ENCODE peak calls at places on chromosomes 16 and 17, in six cellular contexts. D is NCI-H446 treated with DMSO at 0.1 percent for 48 hours; U is A549; L is T1000; Y is GM12891; O is activated effector memory CD4-positive, alpha-beta T cell treated with anti-CD3 and anti-CD28 coated beads, Interleukin-2, amount 50 U/mL, for 16 hours. T is an unnamed sample.

GRCh38 chr16:66728117-66728787 is 23.2 kb downstream of the DYNC1LI2 start:
- DNase-seq in O (no peak), D (peak; percentile 43), Y (no peak), U (peak; percentile 66), L (no peak), T (no peak)

GRCh38 chr17:38868095-38868967 is 1.5 kb upstream of the LASP1 start:
- DNase-seq in Y (no peak), L (no peak), U (peak; percentile 71), D (no peak), O (no peak), T (no peak)

GRCh38 chr16:88383401-88384221 is 852 bp downstream of the ZNF469 start:
- DNase-seq in Y (no peak), U (peak; percentile 72), D (no peak), L (peak; percentile 20), O (no peak), T (peak; percentile 80)

GRCh38 chr17:68398731-68399637 is 58.3 kb downstream of the WIPI1 start:
- DNase-seq in O (peak; percentile 63), L (peak; percentile 36), D (no peak), Y (peak; percentile 53), U (peak; percentile 82), T (peak; percentile 80)

GRCh38 chr16:17515421-17516210 is 44.9 kb upstream of the XYLT1 start:
- DNase-seq in U (peak; percentile 20), Y (no peak), D (no peak), O (no peak), L (no peak), T (no peak)

GRCh38 chr17:44159519-44160210 is 10.8 kb upstream of the ASB16 start:
- DNase-seq in O (peak; percentile 86), U (no peak), Y (no peak), L (no peak), D (no peak), T (no peak)

GRCh38 chr16:1181715-1182671 is 29.1 kb downstream of the CACNA1H start:
- DNase-seq in L (peak; percentile 60), O (no peak), Y (no peak), U (peak; percentile 83), D (no peak), T (no peak)

GRCh38 chr17:35010093-35010492 is 29.8 kb downstream of the LIG3 start:
- DNase-seq in L (no peak), Y (no peak), D (no peak), U (no peak), O (no peak), T (no peak)

GRCh38 chr17:69717819-69718218 is 303.3 kb downstream of the MAP2K6 start:
- DNase-seq in U (no peak), Y (no peak), O (no peak), D (no peak), L (no peak), T (no peak)

GRCh38 chr17:6623941-6624340 is 16.6 kb downstream of the KIAA0753 start:
- DNase-seq in U (no peak), O (no peak), L (no peak), D (no peak), Y (no peak), T (no peak)

GRCh38 chr17:8121531-8122390 is 2.1 kb downstream of the HES7 start:
- DNase-seq in Y (no peak), U (peak; percentile 92), O (peak; percentile 77), D (no peak), L (peak; percentile 52), T (peak; percentile 87)

GRCh38 chr16:49932943-49933342 is 77.0 kb upstream of the ZNF423 start:
- DNase-seq in U (no peak), Y (no peak), L (no peak), O (peak; percentile 24), D (peak; percentile 18), T (peak; percentile 2)

GRCh38 chr17:75346906-75347305 is 57.7 kb upstream of the SLC25A19 start:
- DNase-seq in D (no peak), O (no peak), L (no peak), Y (no peak), U (no peak), T (no peak)

GRCh38 chr16:14494396-14494795 is 135.7 kb downstream of the PARN start:
- DNase-seq in O (no peak), U (peak; percentile 37), L (no peak), Y (no peak), D (no peak), T (no peak)

GRCh38 chr17:64053101-64053500 is 32.7 kb upstream of the ICAM2 start:
- DNase-seq in D (no peak), U (no peak), O (no peak), Y (no peak), L (no peak), T (no peak)

GRCh38 chr17:29347831-29348281 is 42.3 kb upstream of the TAOK1 start:
- DNase-seq in L (no peak), U (no peak), D (no peak), O (no peak), Y (no peak), T (no peak)

GRCh38 chr16:1414532-1415265 is at the start of gene UNKL:
- DNase-seq in D (no peak), O (peak; percentile 94), Y (peak; percentile 86), L (no peak), U (peak; percentile 55), T (peak; percentile 96)

T was measured in spleen.